ENCODE peak calls at places on chromosomes 12 and 14, in six cellular contexts. V is psoas muscle, N is fibroblast of the aortic adventitia, E is WERI-Rb-1, W is HFF-Myc, J is lower leg skin. O is an unnamed sample.

GRCh38 chr12:113792450-113792849 is 173.7 kb downstream of the RBM19 start:
- DNase-seq in N (no peak), V (no peak), E (no peak), W (no peak), J (no peak), O (no peak)

GRCh38 chr14:67517083-67517482 is 16.0 kb upstream of the PLEKHH1 start:
- DNase-seq in E (peak), V (no peak), N (peak), J (no peak), W (no peak), O (peak)

GRCh38 chr14:100071545-100071944 is 6.3 kb downstream of the EVL start:
- DNase-seq in V (no peak), E (no peak), W (no peak), J (no peak), N (no peak), O (no peak)

GRCh38 chr12:22916241-22916640 is 291.3 kb downstream of the ETNK1 start:
- DNase-seq in J (no peak), V (no peak), E (no peak), N (no peak), W (no peak), O (no peak)

GRCh38 chr14:79424462-79424861 is 786.8 kb downstream of the DIO2 start:
- DNase-seq in E (no peak), V (no peak), W (no peak), J (no peak), N (peak), O (no peak)

GRCh38 chr12:64237382-64237781 is 15.3 kb upstream of the KICS2 start:
- DNase-seq in N (no peak), W (no peak), E (no peak), J (no peak), V (no peak), O (no peak)

GRCh38 chr14:22314183-22314820 is 274.7 kb downstream of the DAD1 start:
- DNase-seq in E (peak), W (peak), J (no peak), N (peak), V (no peak), O (peak)

GRCh38 chr12:60266381-60266852 is 670.6 kb downstream of the SLC16A7 start:
- DNase-seq in V (no peak), N (peak), W (no peak), E (no peak), J (no peak), O (no peak)

GRCh38 chr14:75340921-75341320 is 62.3 kb downstream of the FOS start:
- DNase-seq in V (peak), E (no peak), J (peak), W (no peak), N (no peak), O (no peak)

GRCh38 chr12:56299308-56299852 is 750 bp downstream of the CS start:
- DNase-seq in J (no peak), N (no peak), E (no peak), V (no peak), W (no peak), O (no peak)

GRCh38 chr12:123478762-123479161 is 20.8 kb downstream of the SNRNP35 start:
- DNase-seq in E (no peak), J (no peak), V (peak), N (no peak), W (no peak), O (no peak)

GRCh38 chr14:45811155-45811554 is 558.2 kb upstream of the MIS18BP1 start:
- DNase-seq in V (no peak), W (no peak), J (no peak), E (no peak), N (no peak), O (no peak)

GRCh38 chr12:68482660-68483059 is 128.0 kb upstream of the RAP1B start:
- DNase-seq in V (no peak), N (no peak), J (no peak), W (no peak), E (no peak), O (no peak)

GRCh38 chr12:22802883-22803640 is 178.1 kb downstream of the ETNK1 start:
- DNase-seq in N (peak), W (no peak), E (no peak), V (no peak), J (no peak), O (no peak)

GRCh38 chr12:49094104-49094948 is at the start of gene DHH:
- DNase-seq in W (no peak), J (no peak), N (no peak), V (peak), E (peak), O (peak)

GRCh38 chr12:68867606-68868005 is 59.6 kb downstream of the MDM2 start:
- DNase-seq in J (no peak), N (no peak), W (no peak), V (no peak), E (no peak), O (no peak)

GRCh38 chr12:115763982-115764621 is 513.4 kb downstream of the MED13L start:
- DNase-seq in J (no peak), E (no peak), N (no peak), V (no peak), W (peak), O (no peak)

GRCh38 chr12:9253464-9253863 is 45.3 kb upstream of the PZP start:
- DNase-seq in W (no peak), J (no peak), E (no peak), N (no peak), V (no peak), O (no peak)

GRCh38 chr12:131941987-131942341 is 7.8 kb upstream of the EP400 start:
- DNase-seq in W (no peak), N (no peak), J (no peak), V (no peak), E (no peak), O (no peak)

GRCh38 chr12:114784526-114784925 is 100.6 kb upstream of the TBX3 start:
- DNase-seq in J (no peak), E (no peak), N (no peak), V (no peak), W (no peak), O (no peak)

GRCh38 chr12:98758331-98758730 is 113.2 kb downstream of the APAF1 start:
- DNase-seq in W (no peak), E (no peak), N (peak), J (no peak), V (peak), O (no peak)

GRCh38 chr12:51199546-51199945 is 18.3 kb downstream of the POU6F1 start:
- DNase-seq in V (no peak), J (no peak), W (no peak), N (no peak), E (no peak), O (no peak)

GRCh38 chr14:102396531-102396930 is 33.8 kb downstream of the TECPR2 start:
- DNase-seq in J (no peak), E (no peak), N (no peak), V (no peak), W (no peak), O (no peak)

GRCh38 chr14:72745991-72746980 is 147.6 kb downstream of the DPF3 start:
- DNase-seq in J (peak), W (peak), N (peak), E (no peak), V (peak), O (no peak)

GRCh38 chr12:115273446-115273845 is 589.5 kb upstream of the TBX3 start:
- DNase-seq in E (no peak), W (no peak), J (no peak), V (no peak), N (no peak), O (no peak)

GRCh38 chr14:93980464-93981201 is 4.3 kb upstream of the ASB2 start:
- DNase-seq in V (peak), E (no peak), J (no peak), W (no peak), N (no peak), O (no peak)

GRCh38 chr12:108671110-108671509 is 37.4 kb upstream of the SELPLG start:
- DNase-seq in N (no peak), E (no peak), W (no peak), V (no peak), J (no peak), O (no peak)

GRCh38 chr12:52813885-52814709 is at the start of gene KRT4:
- DNase-seq in N (peak), W (no peak), J (no peak), E (no peak), V (no peak), O (no peak)

GRCh38 chr12:125890366-125890905 is 825.2 kb downstream of the AACS start:
- DNase-seq in J (no peak), V (no peak), W (no peak), E (no peak), N (no peak), O (no peak)

GRCh38 chr12:108801736-108802665 is 55.4 kb downstream of the SSH1 start:
- DNase-seq in W (peak), J (peak), N (peak), V (peak), E (no peak), O (peak)

GRCh38 chr12:124939428-124940142 is 25.1 kb upstream of the UBC start:
- DNase-seq in E (peak), N (peak), W (peak), J (peak), V (peak), O (peak)

GRCh38 chr14:92615451-92615850 is 101.9 kb downstream of the RIN3 start:
- DNase-seq in V (no peak), J (no peak), N (no peak), E (no peak), W (no peak), O (no peak)

GRCh38 chr12:179131-179884 is 34.6 kb downstream of the SLC6A12 start:
- DNase-seq in J (no peak), N (no peak), V (no peak), E (no peak), W (no peak), O (no peak)

GRCh38 chr12:92244036-92244435 is 98.4 kb upstream of the BTG1 start:
- DNase-seq in J (no peak), V (no peak), E (no peak), W (no peak), N (peak), O (no peak)

GRCh38 chr12:131105351-131105735 is 151.6 kb downstream of the ADGRD1 start:
- DNase-seq in N (no peak), E (no peak), J (peak), W (no peak), V (no peak), O (no peak)

GRCh38 chr12:70367268-70368141 is 1.4 kb downstream of the KCNMB4 start:
- DNase-seq in V (no peak), W (no peak), N (peak), J (no peak), E (no peak), O (no peak)

GRCh38 chr12:70365648-70366518 is at the start of gene KCNMB4:
- DNase-seq in V (peak), J (peak), N (peak), W (no peak), E (peak), O (peak)

GRCh38 chr12:70364695-70365397 is 1.2 kb upstream of the KCNMB4 start:
- DNase-seq in W (no peak), E (peak), V (no peak), J (no peak), N (no peak), O (no peak)

GRCh38 chr12:70365398-70365647 is 767 bp upstream of the KCNMB4 start:
- DNase-seq in J (no peak), W (no peak), E (no peak), V (no peak), N (no peak), O (no peak)

GRCh38 chr12:70366581-70367267 is 634 bp downstream of the KCNMB4 start:
- DNase-seq in J (peak), E (peak), V (peak), W (no peak), N (peak), O (peak)
- TF ChIP-seq CTCF in J (no peak), E (peak), V (no peak), W (no peak), N (no peak), O (no peak)

GRCh38 chr14:105167303-105168092 is 1.1 kb downstream of the JAG2 start:
- DNase-seq in W (no peak), N (no peak), V (no peak), J (no peak), E (peak), O (peak)
- TF ChIP-seq CTCF in W (no peak), N (no peak), V (peak), J (no peak), E (peak), O (no peak)

GRCh38 chr12:32490801-32491200 is 91.4 kb downstream of the FGD4 start:
- DNase-seq in E (no peak), J (no peak), N (no peak), W (no peak), V (no peak), O (no peak)
- TF ChIP-seq CTCF in E (no peak), J (no peak), N (no peak), W (no peak), V (no peak), O (no peak)

GRCh38 chr12:111330800-111331752 is 37.8 kb downstream of the PHETA1 start:
- DNase-seq in W (peak), E (peak), V (no peak), J (no peak), N (peak), O (no peak)
- TF ChIP-seq CTCF in W (peak), E (peak), V (peak), J (no peak), N (peak), O (peak)

DNA sequence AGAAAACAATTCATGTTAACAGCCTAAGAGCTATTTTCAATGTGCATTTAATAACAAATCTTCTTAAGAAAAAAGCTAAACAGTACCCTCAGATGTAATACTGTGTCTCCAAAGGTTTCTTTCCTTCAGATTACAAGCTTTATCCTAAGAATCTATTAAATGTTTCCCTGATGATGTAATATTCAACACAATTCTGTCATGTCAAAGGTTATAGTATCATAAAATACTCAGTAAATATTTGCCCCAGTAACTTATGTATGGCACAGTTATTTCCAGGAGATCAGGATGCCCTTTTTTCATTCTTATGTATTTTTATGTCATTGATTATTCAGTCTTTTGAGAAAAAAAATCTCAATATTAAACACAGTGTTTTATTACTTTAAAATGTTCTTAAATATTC is 128.4 kb downstream of the KIF21A start:
- DNase-seq in J (no peak), V (no peak), N (no peak), W (no peak), E (no peak), O (no peak)
- TF ChIP-seq CTCF in J (no peak), V (no peak), N (no peak), W (no peak), E (no peak), O (no peak)

GRCh38 chr12:6539276-6540134 is 5.2 kb downstream of the GAPDH start:
- DNase-seq in J (peak), E (no peak), V (no peak), N (peak), W (no peak), O (no peak)
- TF ChIP-seq CTCF in J (no peak), E (no peak), V (no peak), N (no peak), W (no peak), O (no peak)

DNA sequence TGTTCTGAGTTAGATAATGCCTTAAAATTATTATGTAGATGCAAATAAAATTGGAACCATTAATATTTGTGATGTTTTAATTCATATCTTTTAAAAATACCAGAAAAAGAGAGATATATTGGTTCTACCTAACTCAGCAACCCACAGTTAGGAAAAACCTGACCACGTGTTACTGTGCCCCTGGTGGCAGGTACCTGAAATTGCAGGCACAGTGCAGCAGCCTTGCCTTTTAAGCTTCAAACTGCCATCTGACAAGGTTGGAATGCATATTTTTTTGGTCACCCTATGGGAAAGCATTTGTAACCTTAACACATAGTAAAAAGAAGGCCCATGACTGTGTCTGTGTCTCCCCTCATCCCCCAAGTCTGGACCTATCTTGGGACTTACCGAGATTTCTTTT is 109.4 kb upstream of the NOS1 start:
- DNase-seq in E (no peak), W (no peak), V (no peak), J (no peak), N (no peak), O (no peak)
- TF ChIP-seq CTCF in E (peak), W (peak), V (peak), J (no peak), N (peak), O (peak)

GRCh38 chr12:12290206-12290605 is 23.4 kb upstream of the LRP6 start:
- DNase-seq in W (no peak), J (no peak), E (no peak), V (no peak), N (no peak), O (no peak)
- TF ChIP-seq CTCF in W (no peak), J (no peak), E (no peak), V (no peak), N (no peak), O (no peak)

GRCh38 chr12:107079172-107080011 is 14.0 kb downstream of the CRY1 start:
- DNase-seq in V (no peak), N (peak), J (no peak), W (no peak), E (no peak), O (no peak)
- TF ChIP-seq CTCF in V (no peak), N (peak), J (no peak), W (peak), E (peak), O (peak)

O was measured in nephron progenitor cell.